ENCODE peak calls at places on chromosomes 4 and X, in four cellular contexts. One of them, this sample, is unnamed.

GRCh38 chr4:70138751-70139150 is 15.3 kb upstream of the PRR27 start:
- DNase-seq in AG08395: no peak
- DNase-seq in activated CD4-positive, alpha-beta T cell treated with anti-CD3 and anti-CD28 coated beads, Interleukin-2, amount 50 U/mL, for 1 hour: no peak
- DNase-seq in A549: no peak
- DNase-seq in this sample: no peak

GRCh38 chr4:8765084-8765483 is 106.6 kb downstream of the HMX1 start:
- DNase-seq in AG08395: no peak
- DNase-seq in activated CD4-positive, alpha-beta T cell treated with anti-CD3 and anti-CD28 coated beads, Interleukin-2, amount 50 U/mL, for 1 hour: no peak
- DNase-seq in A549: no peak
- DNase-seq in this sample: no peak

GRCh38 chrX:97026406-97026805 is 142.7 kb downstream of the RPA4 start:
- DNase-seq in activated CD4-positive, alpha-beta T cell treated with anti-CD3 and anti-CD28 coated beads, Interleukin-2, amount 50 U/mL, for 1 hour: no peak
- DNase-seq in AG08395: no peak
- DNase-seq in A549: peak
- DNase-seq in this sample: no peak

GRCh38 chr4:36349904-36350554 is 68.6 kb downstream of the DTHD1 start:
- DNase-seq in A549: no peak
- DNase-seq in AG08395: no peak
- DNase-seq in activated CD4-positive, alpha-beta T cell treated with anti-CD3 and anti-CD28 coated beads, Interleukin-2, amount 50 U/mL, for 1 hour: no peak
- DNase-seq in this sample: no peak

GRCh38 chr4:163165217-163166017 is 1.3 kb downstream of the NAF1 start:
- DNase-seq in A549: no peak
- DNase-seq in AG08395: no peak
- DNase-seq in activated CD4-positive, alpha-beta T cell treated with anti-CD3 and anti-CD28 coated beads, Interleukin-2, amount 50 U/mL, for 1 hour: no peak
- DNase-seq in this sample: no peak

GRCh38 chr4:185587444-185588161 is 52.3 kb upstream of the PDLIM3 start:
- DNase-seq in activated CD4-positive, alpha-beta T cell treated with anti-CD3 and anti-CD28 coated beads, Interleukin-2, amount 50 U/mL, for 1 hour: peak
- DNase-seq in AG08395: no peak
- DNase-seq in A549: no peak
- DNase-seq in this sample: peak

GRCh38 chrX:65035451-65035779 is 59.2 kb upstream of the ZC4H2 start:
- DNase-seq in activated CD4-positive, alpha-beta T cell treated with anti-CD3 and anti-CD28 coated beads, Interleukin-2, amount 50 U/mL, for 1 hour: no peak
- DNase-seq in A549: no peak
- DNase-seq in AG08395: peak
- DNase-seq in this sample: peak

GRCh38 chrX:13487731-13488505 is 81.5 kb upstream of the EGFL6 start:
- DNase-seq in activated CD4-positive, alpha-beta T cell treated with anti-CD3 and anti-CD28 coated beads, Interleukin-2, amount 50 U/mL, for 1 hour: peak
- DNase-seq in AG08395: peak
- DNase-seq in A549: peak
- DNase-seq in this sample: peak

GRCh38 chrX:103362504-103362903 is 6.2 kb downstream of the TCEAL9 start:
- DNase-seq in A549: peak
- DNase-seq in AG08395: peak
- DNase-seq in activated CD4-positive, alpha-beta T cell treated with anti-CD3 and anti-CD28 coated beads, Interleukin-2, amount 50 U/mL, for 1 hour: no peak
- DNase-seq in this sample: no peak